ENCODE peak calls at places on chromosomes 7 and 10, in ten cellular contexts. One of them, this sample, is unnamed.

GRCh38 chr10:119161680-119162079 is 3.8 kb downstream of the SFXN4 start:
- DNase-seq in endothelial cell of umbilical vein: no peak
- DNase-seq in sigmoid colon: peak; percentile 33
- DNase-seq in prostate gland: no peak
- DNase-seq in HCT116: no peak
- DNase-seq in A549: no peak
- DNase-seq in esophagus squamous epithelium: no peak
- DNase-seq in GM12878: no peak
- DNase-seq in stomach: no peak
- DNase-seq in IMR-90: peak; percentile 76
- DNase-seq in this sample: no peak

GRCh38 chr7:1024876-1025746 is 19.2 kb upstream of the GPR146 start:
- DNase-seq in endothelial cell of umbilical vein: no peak
- DNase-seq in sigmoid colon: no peak
- DNase-seq in prostate gland: no peak
- DNase-seq in HCT116: no peak
- DNase-seq in A549: no peak
- DNase-seq in esophagus squamous epithelium: no peak
- DNase-seq in GM12878: no peak
- DNase-seq in stomach: no peak
- DNase-seq in IMR-90: no peak
- DNase-seq in this sample: no peak

GRCh38 chr10:118537623-118538022 is 57.8 kb downstream of the PRLHR start:
- DNase-seq in endothelial cell of umbilical vein: no peak
- DNase-seq in sigmoid colon: no peak
- DNase-seq in prostate gland: no peak
- DNase-seq in HCT116: no peak
- DNase-seq in A549: no peak
- DNase-seq in esophagus squamous epithelium: no peak
- DNase-seq in GM12878: no peak
- DNase-seq in stomach: no peak
- DNase-seq in IMR-90: no peak
- DNase-seq in this sample: no peak

GRCh38 chr10:79111427-79111826 is 42.7 kb downstream of the ZMIZ1 start:
- DNase-seq in endothelial cell of umbilical vein: no peak
- DNase-seq in sigmoid colon: no peak
- DNase-seq in prostate gland: no peak
- DNase-seq in HCT116: no peak
- DNase-seq in A549: peak; percentile 85
- DNase-seq in esophagus squamous epithelium: no peak
- DNase-seq in GM12878: no peak
- DNase-seq in stomach: no peak
- DNase-seq in IMR-90: peak; percentile 84
- DNase-seq in this sample: no peak

GRCh38 chr10:18607979-18608378 is 43.4 kb downstream of the NSUN6 start:
- DNase-seq in endothelial cell of umbilical vein: no peak
- DNase-seq in sigmoid colon: no peak
- DNase-seq in prostate gland: no peak
- DNase-seq in HCT116: no peak
- DNase-seq in A549: peak; percentile 24
- DNase-seq in esophagus squamous epithelium: no peak
- DNase-seq in GM12878: no peak
- DNase-seq in stomach: no peak
- DNase-seq in IMR-90: peak; percentile 31
- DNase-seq in this sample: no peak

GRCh38 chr10:61763778-61764177 is 101.0 kb downstream of the CABCOCO1 start:
- DNase-seq in endothelial cell of umbilical vein: no peak
- DNase-seq in sigmoid colon: no peak
- DNase-seq in prostate gland: no peak
- DNase-seq in HCT116: no peak
- DNase-seq in A549: no peak
- DNase-seq in esophagus squamous epithelium: no peak
- DNase-seq in GM12878: no peak
- DNase-seq in stomach: no peak
- DNase-seq in IMR-90: no peak
- DNase-seq in this sample: no peak

GRCh38 chr7:70434376-70434775 is 697.6 kb upstream of the GALNT17 start:
- DNase-seq in endothelial cell of umbilical vein: no peak
- DNase-seq in sigmoid colon: no peak
- DNase-seq in prostate gland: no peak
- DNase-seq in HCT116: no peak
- DNase-seq in A549: peak; percentile 3
- DNase-seq in esophagus squamous epithelium: no peak
- DNase-seq in GM12878: no peak
- DNase-seq in stomach: no peak
- DNase-seq in IMR-90: no peak
- DNase-seq in this sample: no peak

GRCh38 chr10:117439243-117439912 is 64.1 kb upstream of the PDZD8 start:
- DNase-seq in endothelial cell of umbilical vein: no peak
- DNase-seq in sigmoid colon: peak; percentile 90
- DNase-seq in prostate gland: no peak
- DNase-seq in HCT116: no peak
- DNase-seq in A549: peak; percentile 44
- DNase-seq in esophagus squamous epithelium: no peak
- DNase-seq in GM12878: no peak
- DNase-seq in stomach: no peak
- DNase-seq in IMR-90: peak; percentile 13
- DNase-seq in this sample: no peak

GRCh38 chr10:18378766-18379165 is 238.5 kb downstream of the CACNB2 start:
- DNase-seq in endothelial cell of umbilical vein: no peak
- DNase-seq in sigmoid colon: peak; percentile 77
- DNase-seq in prostate gland: peak; percentile 21
- DNase-seq in HCT116: no peak
- DNase-seq in A549: no peak
- DNase-seq in esophagus squamous epithelium: no peak
- DNase-seq in GM12878: no peak
- DNase-seq in stomach: no peak
- DNase-seq in IMR-90: no peak
- DNase-seq in this sample: peak; percentile 12

GRCh38 chr7:90856317-90857072 is 260.4 kb downstream of the CDK14 start:
- DNase-seq in endothelial cell of umbilical vein: no peak
- DNase-seq in sigmoid colon: no peak
- DNase-seq in prostate gland: no peak
- DNase-seq in HCT116: no peak
- DNase-seq in A549: no peak
- DNase-seq in esophagus squamous epithelium: no peak
- DNase-seq in GM12878: no peak
- DNase-seq in stomach: no peak
- DNase-seq in IMR-90: peak; percentile 52
- DNase-seq in this sample: no peak

GRCh38 chr7:121219031-121219430 is 109.8 kb upstream of the WNT16 start:
- DNase-seq in endothelial cell of umbilical vein: no peak
- DNase-seq in sigmoid colon: no peak
- DNase-seq in prostate gland: no peak
- DNase-seq in HCT116: no peak
- DNase-seq in A549: no peak
- DNase-seq in esophagus squamous epithelium: no peak
- DNase-seq in GM12878: no peak
- DNase-seq in stomach: no peak
- DNase-seq in IMR-90: no peak
- DNase-seq in this sample: no peak

GRCh38 chr7:148334441-148334956 is 256.1 kb upstream of the C7orf33 start:
- DNase-seq in endothelial cell of umbilical vein: no peak
- DNase-seq in sigmoid colon: no peak
- DNase-seq in prostate gland: no peak
- DNase-seq in HCT116: no peak
- DNase-seq in A549: no peak
- DNase-seq in esophagus squamous epithelium: no peak
- DNase-seq in GM12878: no peak
- DNase-seq in stomach: no peak
- DNase-seq in IMR-90: no peak
- DNase-seq in this sample: no peak
- H3K27ac ChIP-seq in endothelial cell of umbilical vein: no peak overlapping the region
- H3K27ac ChIP-seq in sigmoid colon: no peak overlapping the region
- H3K27ac ChIP-seq in prostate gland: no peak overlapping the region
- H3K27ac ChIP-seq in HCT116: no peak overlapping the region
- H3K27ac ChIP-seq in A549: no peak overlapping the region
- H3K27ac ChIP-seq in esophagus squamous epithelium: no peak overlapping the region
- H3K27ac ChIP-seq in GM12878: no peak overlapping the region
- H3K27ac ChIP-seq in stomach: no peak overlapping the region
- H3K27ac ChIP-seq in IMR-90: no peak overlapping the region
- H3K27ac ChIP-seq in this sample: no peak overlapping the region

GRCh38 chr10:72785422-72785818 is 93.5 kb downstream of the MCU start:
- DNase-seq in endothelial cell of umbilical vein: peak; percentile 17
- DNase-seq in sigmoid colon: no peak
- DNase-seq in prostate gland: no peak
- DNase-seq in HCT116: no peak
- DNase-seq in A549: no peak
- DNase-seq in esophagus squamous epithelium: no peak
- DNase-seq in GM12878: no peak
- DNase-seq in stomach: no peak
- DNase-seq in IMR-90: no peak
- DNase-seq in this sample: no peak
- H3K4me3 ChIP-seq in endothelial cell of umbilical vein: no peak overlapping the region
- H3K4me3 ChIP-seq in sigmoid colon: no peak overlapping the region
- H3K4me3 ChIP-seq in prostate gland: no peak overlapping the region
- H3K4me3 ChIP-seq in HCT116: no peak overlapping the region
- H3K4me3 ChIP-seq in A549: no peak overlapping the region
- H3K4me3 ChIP-seq in esophagus squamous epithelium: no peak overlapping the region
- H3K4me3 ChIP-seq in GM12878: no peak overlapping the region
- H3K4me3 ChIP-seq in stomach: no peak overlapping the region
- H3K4me3 ChIP-seq in IMR-90: no peak overlapping the region
- H3K4me3 ChIP-seq in this sample: no peak overlapping the region

GRCh38 chr7:93232673-93233018 is 480 bp downstream of the VPS50 start:
- DNase-seq in endothelial cell of umbilical vein: no peak
- DNase-seq in sigmoid colon: no peak
- DNase-seq in prostate gland: no peak
- DNase-seq in HCT116: no peak
- DNase-seq in A549: peak; percentile 9
- DNase-seq in esophagus squamous epithelium: no peak
- DNase-seq in GM12878: no peak
- DNase-seq in stomach: no peak
- DNase-seq in IMR-90: no peak
- DNase-seq in this sample: no peak

GRCh38 chr7:93226310-93226709 is at the start of gene HEPACAM2:
- DNase-seq in endothelial cell of umbilical vein: no peak
- DNase-seq in sigmoid colon: no peak
- DNase-seq in prostate gland: no peak
- DNase-seq in HCT116: no peak
- DNase-seq in A549: no peak
- DNase-seq in esophagus squamous epithelium: no peak
- DNase-seq in GM12878: no peak
- DNase-seq in stomach: no peak
- DNase-seq in IMR-90: no peak
- DNase-seq in this sample: no peak

GRCh38 chr7:93228302-93228701 is 2.0 kb upstream of the HEPACAM2 start:
- DNase-seq in endothelial cell of umbilical vein: peak; percentile 67
- DNase-seq in sigmoid colon: no peak
- DNase-seq in prostate gland: peak; percentile 40
- DNase-seq in HCT116: peak; percentile 50
- DNase-seq in A549: peak; percentile 65
- DNase-seq in esophagus squamous epithelium: no peak
- DNase-seq in GM12878: peak; percentile 31
- DNase-seq in stomach: no peak
- DNase-seq in IMR-90: peak; percentile 70
- DNase-seq in this sample: no peak

GRCh38 chr7:93231264-93231663 is 902 bp upstream of the VPS50 start:
- DNase-seq in endothelial cell of umbilical vein: no peak
- DNase-seq in sigmoid colon: no peak
- DNase-seq in prostate gland: no peak
- DNase-seq in HCT116: no peak
- DNase-seq in A549: no peak
- DNase-seq in esophagus squamous epithelium: no peak
- DNase-seq in GM12878: no peak
- DNase-seq in stomach: no peak
- DNase-seq in IMR-90: no peak
- DNase-seq in this sample: no peak

DNA sequence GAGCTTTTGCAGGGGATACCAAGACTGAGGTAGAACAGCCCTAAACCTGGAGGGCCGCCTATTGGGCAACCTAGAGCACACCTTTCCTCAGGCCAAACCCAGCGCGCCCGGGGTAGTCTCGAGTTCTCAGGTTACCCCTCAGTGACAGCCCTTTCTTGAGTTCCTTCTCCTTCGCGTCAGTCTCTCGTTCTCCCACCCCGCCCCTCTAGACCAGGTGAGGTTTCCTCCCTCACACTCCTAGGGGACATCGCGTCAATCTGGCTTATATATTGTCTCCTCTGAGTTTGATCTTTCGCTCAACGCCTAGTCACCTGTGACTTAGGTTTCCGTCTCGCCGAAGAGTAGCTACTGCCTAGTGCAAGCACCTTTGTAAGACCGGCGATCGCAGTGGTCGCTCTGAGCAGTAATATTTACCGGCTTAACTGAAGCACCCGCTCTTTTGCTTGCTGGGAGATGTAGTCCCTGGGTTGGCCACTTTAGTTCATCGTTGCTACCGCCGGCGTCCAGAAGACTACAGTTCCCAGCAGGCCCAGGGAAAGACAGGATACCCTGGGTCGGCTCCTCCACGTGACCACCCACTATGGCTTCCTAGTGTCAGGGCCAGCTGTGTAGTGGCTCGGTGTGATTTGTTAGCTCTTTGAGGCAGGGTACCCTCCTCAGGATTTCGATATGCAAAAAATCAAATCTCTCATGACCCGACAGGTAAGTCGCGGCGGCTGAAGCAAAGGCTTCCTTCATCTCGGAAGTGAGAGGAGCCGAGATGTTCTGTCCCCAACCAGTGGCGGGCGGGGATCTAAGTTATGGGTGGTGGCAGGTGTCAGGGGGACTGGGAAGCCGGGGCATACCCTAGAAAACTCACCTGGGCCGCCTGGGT is at the start of gene VPS50:
- DNase-seq in endothelial cell of umbilical vein: peak; percentile 99
- DNase-seq in sigmoid colon: peak; percentile 97
- DNase-seq in prostate gland: peak; percentile 97
- DNase-seq in HCT116: peak; percentile 95
- DNase-seq in A549: peak; percentile 95
- DNase-seq in esophagus squamous epithelium: peak; percentile 79
- DNase-seq in GM12878: peak; percentile 92
- DNase-seq in stomach: peak; percentile 94
- DNase-seq in IMR-90: peak; percentile 93
- DNase-seq in this sample: peak; percentile 96
- TF ChIP-seq POLR2A in endothelial cell of umbilical vein: peak; percentile 35
- TF ChIP-seq POLR2A in sigmoid colon: no peak
- TF ChIP-seq POLR2A in prostate gland: peak; percentile 29
- TF ChIP-seq POLR2A in HCT116: peak; percentile 54
- TF ChIP-seq POLR2A in A549: peak; percentile 36
- TF ChIP-seq POLR2A in esophagus squamous epithelium: no peak
- TF ChIP-seq POLR2A in GM12878: peak; percentile 73
- TF ChIP-seq POLR2A in stomach: no peak
- TF ChIP-seq POLR2A in IMR-90: no peak
- TF ChIP-seq POLR2A in this sample: peak; percentile 76

GRCh38 chr7:2760098-2760889 is 72.3 kb downstream of the AMZ1 start:
- DNase-seq in endothelial cell of umbilical vein: peak; percentile 37
- DNase-seq in sigmoid colon: peak; percentile 79
- DNase-seq in prostate gland: no peak
- DNase-seq in HCT116: peak; percentile 43
- DNase-seq in A549: peak; percentile 87
- DNase-seq in esophagus squamous epithelium: no peak
- DNase-seq in GM12878: no peak
- DNase-seq in stomach: peak; percentile 78
- DNase-seq in IMR-90: peak; percentile 54
- DNase-seq in this sample: no peak
- H3K27ac ChIP-seq in endothelial cell of umbilical vein: no peak overlapping the region
- H3K27ac ChIP-seq in sigmoid colon: peak overlapping the region; percentile 96
- H3K27ac ChIP-seq in prostate gland: peak overlapping the region; percentile 47
- H3K27ac ChIP-seq in HCT116: peak overlapping the region; percentile 5
- H3K27ac ChIP-seq in A549: peak overlapping the region; percentile 95
- H3K27ac ChIP-seq in esophagus squamous epithelium: peak overlapping the region; percentile 86
- H3K27ac ChIP-seq in GM12878: no peak overlapping the region
- H3K27ac ChIP-seq in stomach: peak overlapping the region; percentile 88
- H3K27ac ChIP-seq in IMR-90: peak overlapping the region; percentile 13
- H3K27ac ChIP-seq in this sample: no peak overlapping the region

GRCh38 chr10:13633689-13634088 is 46.9 kb downstream of the PRPF18 start:
- DNase-seq in endothelial cell of umbilical vein: no peak
- DNase-seq in sigmoid colon: peak; percentile 92
- DNase-seq in prostate gland: no peak
- DNase-seq in HCT116: no peak
- DNase-seq in A549: no peak
- DNase-seq in esophagus squamous epithelium: no peak
- DNase-seq in GM12878: no peak
- DNase-seq in stomach: no peak
- DNase-seq in IMR-90: peak; percentile 69
- DNase-seq in this sample: no peak
- H3K4me3 ChIP-seq in endothelial cell of umbilical vein: no peak overlapping the region
- H3K4me3 ChIP-seq in sigmoid colon: no peak overlapping the region
- H3K4me3 ChIP-seq in prostate gland: no peak overlapping the region
- H3K4me3 ChIP-seq in HCT116: no peak overlapping the region
- H3K4me3 ChIP-seq in A549: no peak overlapping the region
- H3K4me3 ChIP-seq in esophagus squamous epithelium: no peak overlapping the region
- H3K4me3 ChIP-seq in GM12878: no peak overlapping the region
- H3K4me3 ChIP-seq in stomach: no peak overlapping the region
- H3K4me3 ChIP-seq in IMR-90: no peak overlapping the region
- H3K4me3 ChIP-seq in this sample: no peak overlapping the region